ENCODE peak calls at places on chromosomes 5 and 9, in seven cellular contexts. S, Q, D, R, P, O and N are unnamed samples.

GRCh38 chr9:33151007-33151557 is 16.1 kb downstream of the B4GALT1 start:
- DNase-seq in S (peak; percentile 84), P (peak; percentile 6), D (peak; percentile 86), R (peak; percentile 23), Q (peak; percentile 91), O (no peak), N (peak; percentile 80)

GRCh38 chr5:172582940-172583339 is 58.1 kb upstream of the NEURL1B start:
- DNase-seq in D (no peak), P (no peak), R (no peak), S (no peak), O (no peak), Q (no peak), N (no peak)

GRCh38 chr9:134211811-134212460 is 47.6 kb upstream of the RNU6ATAC start:
- DNase-seq in S (no peak), Q (no peak), O (no peak), R (no peak), P (no peak), D (no peak), N (no peak)

GRCh38 chr5:177536386-177536785 is 18.0 kb downstream of the FAM193B start:
- DNase-seq in O (no peak), S (no peak), Q (no peak), P (no peak), D (no peak), R (no peak), N (no peak)

GRCh38 chr9:107782381-107782780 is 292.8 kb upstream of the KLF4 start:
- DNase-seq in R (no peak), D (no peak), O (no peak), Q (peak; percentile 14), P (no peak), S (no peak), N (no peak)

GRCh38 chr5:172370237-172370640 is 84.1 kb downstream of the SH3PXD2B start:
- DNase-seq in R (no peak), D (no peak), Q (no peak), P (no peak), S (no peak), O (no peak), N (no peak)

GRCh38 chr9:127104465-127105311 is 17.7 kb downstream of the ANGPTL2 start:
- DNase-seq in Q (no peak), R (no peak), S (no peak), D (no peak), P (no peak), O (no peak), N (no peak)

GRCh38 chr9:108290839-108291585 is 564.8 kb downstream of the ACTL7B start:
- DNase-seq in R (no peak), P (no peak), O (no peak), D (no peak), Q (peak; percentile 70), S (peak; percentile 24), N (no peak)

GRCh38 chr9:70602364-70603019 is 188.0 kb upstream of the KLF9 start:
- DNase-seq in Q (peak; percentile 80), S (peak; percentile 79), R (peak; percentile 59), O (peak; percentile 26), D (peak; percentile 77), P (peak; percentile 84), N (peak; percentile 69)

GRCh38 chr5:57175586-57175985 is 1.7 kb downstream of the GPBP1 start:
- DNase-seq in Q (no peak), S (no peak), P (no peak), D (no peak), O (no peak), R (no peak), N (no peak)

GRCh38 chr5:5932824-5933223 is 445.5 kb downstream of the MED10 start:
- DNase-seq in R (no peak), P (no peak), Q (no peak), D (no peak), S (no peak), O (no peak), N (no peak)

GRCh38 chr5:74232281-74232680 is 408.2 kb downstream of the ENC1 start:
- DNase-seq in O (no peak), Q (no peak), R (no peak), D (peak; percentile 87), S (peak; percentile 48), P (no peak), N (peak; percentile 77)

GRCh38 chr9:77802512-77803293 is 154.6 kb upstream of the GNA14 start:
- DNase-seq in P (no peak), Q (no peak), S (no peak), R (peak; percentile 72), D (no peak), O (no peak), N (no peak)

GRCh38 chr5:123460296-123460729 is 37.1 kb upstream of the CEP120 start:
- DNase-seq in R (no peak), D (peak; percentile 75), Q (no peak), P (no peak), O (no peak), S (no peak), N (peak; percentile 9)

GRCh38 chr5:134555889-134556311 is 30.4 kb downstream of the JADE2 start:
- DNase-seq in O (no peak), D (peak; percentile 98), Q (no peak), R (peak; percentile 64), S (no peak), P (peak; percentile 28), N (peak; percentile 85)

GRCh38 chr9:137987244-137988030 is 109.9 kb downstream of the CACNA1B start:
- DNase-seq in D (peak; percentile 5), R (no peak), Q (no peak), P (no peak), S (no peak), O (no peak), N (no peak)

GRCh38 chr5:53334431-53334941 is 145.9 kb upstream of the FST start:
- DNase-seq in O (no peak), D (peak; percentile 63), R (no peak), P (no peak), S (no peak), Q (no peak), N (peak; percentile 81)

GRCh38 chr9:32264171-32264862 is 120.1 kb upstream of the ACO1 start:
- DNase-seq in Q (no peak), D (peak; percentile 38), R (no peak), P (no peak), S (no peak), O (no peak), N (peak; percentile 45)

GRCh38 chr9:21565137-21565536 is 83.0 kb upstream of the IFNE start:
- DNase-seq in D (no peak), Q (no peak), O (no peak), R (no peak), S (no peak), P (no peak), N (peak; percentile 62)

GRCh38 chr9:4207881-4208615 is 91.8 kb downstream of the GLIS3 start:
- DNase-seq in S (no peak), P (no peak), R (no peak), O (no peak), Q (no peak), D (no peak), N (no peak)

GRCh38 chr5:74237746-74238145 is 402.8 kb downstream of the ENC1 start:
- DNase-seq in Q (no peak), R (no peak), S (no peak), O (no peak), P (no peak), D (no peak), N (no peak)

GRCh38 chr9:1083325-1083913 is 33.3 kb downstream of the DMRT2 start:
- DNase-seq in P (peak; percentile 91), R (no peak), O (peak; percentile 12), D (peak; percentile 25), Q (no peak), S (no peak), N (peak; percentile 26)

GRCh38 chr9:18969095-18969494 is 63.9 kb downstream of the SAXO1 start:
- DNase-seq in O (no peak), S (no peak), P (no peak), R (no peak), Q (no peak), D (no peak), N (no peak)